ENCODE peak calls at places on chromosomes 11 and 22, in seven cellular contexts. C is thyroid gland, K is pancreas, F is osteoblast, J is left lung, B is mesenchymal stem cell, P is kidney. E is an unnamed sample.

GRCh38 chr11:61539958-61540357 is 31.4 kb downstream of the LRRC10B start:
- DNase-seq in C (no peak), K (no peak), F (peak; percentile 83), J (peak; percentile 34), B (no peak), P (no peak), E (no peak)

GRCh38 chr11:130478204-130478701 is 29.8 kb downstream of the ADAMTS15 start:
- DNase-seq in C (peak; percentile 73), K (peak; percentile 22), F (peak; percentile 99), J (no peak), B (peak; percentile 96), P (peak; percentile 93), E (no peak)

GRCh38 chr11:2142762-2143202 is 3.6 kb upstream of the IGF2 start:
- DNase-seq in C (no peak), K (no peak), F (peak; percentile 97), J (peak; percentile 5), B (peak; percentile 66), P (no peak), E (peak; percentile 66)

GRCh38 chr11:69205929-69206612 is 50.3 kb downstream of the SMIM38 start:
- DNase-seq in C (no peak), K (no peak), F (peak; percentile 77), J (no peak), B (no peak), P (no peak), E (no peak)

GRCh38 chr11:9448576-9449352 is 12.0 kb upstream of the ZNF143 start:
- DNase-seq in C (no peak), K (no peak), F (no peak), J (peak; percentile 39), B (no peak), P (no peak), E (no peak)

GRCh38 chr11:14673824-14674432 is 30.3 kb downstream of the PDE3B start:
- DNase-seq in C (no peak), K (no peak), F (no peak), J (no peak), B (no peak), P (no peak), E (no peak)

GRCh38 chr11:6483015-6483414 is 1.7 kb downstream of the TIMM10B start:
- DNase-seq in C (no peak), K (no peak), F (no peak), J (no peak), B (no peak), P (no peak), E (no peak)

GRCh38 chr11:43988040-43988793 is 45.8 kb downstream of the C11orf96 start:
- DNase-seq in C (no peak), K (no peak), F (peak; percentile 61), J (no peak), B (peak; percentile 48), P (no peak), E (no peak)

GRCh38 chr22:48053973-48054372 is 1291.5 kb downstream of the TBC1D22A start:
- DNase-seq in C (no peak), K (no peak), F (peak; percentile 62), J (no peak), B (no peak), P (no peak), E (no peak)

GRCh38 chr11:69447786-69448185 is 33.7 kb upstream of the LINC01488 start:
- DNase-seq in C (peak; percentile 98), K (no peak), F (peak; percentile 86), J (peak; percentile 84), B (peak; percentile 38), P (peak; percentile 91), E (peak; percentile 13)

GRCh38 chr11:96052921-96053631 is 129.2 kb upstream of the MTMR2 start:
- DNase-seq in C (no peak), K (no peak), F (no peak), J (no peak), B (peak; percentile 79), P (no peak), E (no peak)

GRCh38 chr11:112293614-112294013 is 33.0 kb upstream of the PLET1 start:
- DNase-seq in C (no peak), K (no peak), F (no peak), J (no peak), B (no peak), P (no peak), E (no peak)

GRCh38 chr11:36326524-36327419 is 30.7 kb downstream of the PRR5L start:
- DNase-seq in C (no peak), K (no peak), F (no peak), J (no peak), B (no peak), P (no peak), E (no peak)

GRCh38 chr11:12201016-12201985 is 90.9 kb downstream of the MICAL2 start:
- DNase-seq in C (peak; percentile 17), K (no peak), F (no peak), J (no peak), B (peak; percentile 94), P (peak; percentile 79), E (no peak)

GRCh38 chr11:33630936-33631748 is 69.5 kb downstream of the C11orf91 start:
- DNase-seq in C (no peak), K (no peak), F (no peak), J (no peak), B (no peak), P (no peak), E (peak; percentile 92)

GRCh38 chr11:65801153-65801987 is 14.5 kb downstream of the OVOL1 start:
- DNase-seq in C (no peak), K (no peak), F (peak; percentile 71), J (no peak), B (no peak), P (no peak), E (no peak)

GRCh38 chr11:2518112-2518982 is 73.5 kb downstream of the KCNQ1 start:
- DNase-seq in C (peak; percentile 1), K (peak; percentile 1), F (peak; percentile 91), J (peak; percentile 73), B (no peak), P (peak; percentile 45), E (no peak)

GRCh38 chr11:62558669-62559068 is 12.1 kb upstream of the AHNAK start:
- DNase-seq in C (no peak), K (no peak), F (peak; percentile 4), J (peak; percentile 32), B (no peak), P (peak; percentile 65), E (no peak)

GRCh38 chr11:62555464-62556092 is 9.0 kb upstream of the AHNAK start:
- DNase-seq in C (peak; percentile 36), K (no peak), F (peak; percentile 84), J (peak; percentile 78), B (no peak), P (peak; percentile 71), E (peak; percentile 1)

GRCh38 chr11:62554377-62554776 is 7.8 kb upstream of the AHNAK start:
- DNase-seq in C (no peak), K (no peak), F (no peak), J (no peak), B (no peak), P (peak; percentile 75), E (peak; percentile 16)

GRCh38 chr11:62556872-62557631 is 10.4 kb upstream of the AHNAK start:
- DNase-seq in C (no peak), K (no peak), F (peak; percentile 30), J (peak; percentile 11), B (no peak), P (peak; percentile 56), E (peak; percentile 46)

DNA sequence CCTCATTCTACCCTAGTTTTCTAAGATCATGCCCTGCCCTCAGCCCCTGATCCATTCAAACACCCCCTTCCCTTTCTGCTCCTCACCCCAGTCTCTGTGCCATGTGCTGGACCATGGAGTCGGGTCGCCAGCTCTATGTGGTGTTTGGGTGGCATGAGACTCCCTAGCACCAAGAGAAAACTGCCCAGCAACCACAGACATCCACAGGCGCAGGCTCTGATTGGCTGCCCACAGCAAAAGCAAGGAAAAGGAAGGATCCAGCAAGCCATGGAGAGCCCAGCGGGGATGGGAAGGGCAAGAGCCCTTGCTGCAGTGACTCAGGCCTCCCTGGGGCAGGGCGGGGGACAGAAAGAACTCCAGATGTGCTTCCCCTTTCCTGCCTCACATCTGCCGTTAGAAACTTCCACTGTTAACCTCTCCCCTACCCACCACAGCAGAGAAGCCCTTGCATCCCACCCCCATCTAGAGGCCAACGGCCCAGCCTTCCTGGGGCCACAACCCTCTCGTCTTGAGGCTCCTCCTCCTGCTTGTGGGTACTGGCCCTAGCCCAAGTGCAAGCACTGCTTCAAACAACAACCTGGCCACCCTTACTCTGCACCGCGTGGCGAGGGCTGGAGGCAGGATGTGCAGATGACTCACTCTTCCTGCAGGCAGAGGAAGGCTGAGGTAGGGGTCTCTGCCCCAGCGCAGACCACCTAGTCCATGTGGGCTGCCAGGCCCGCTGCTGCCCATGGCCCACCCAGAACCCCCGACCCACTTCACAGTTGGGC is 9.7 kb upstream of the AHNAK start:
- DNase-seq in C (peak; percentile 96), K (peak; percentile 61), F (peak; percentile 98), J (peak; percentile 93), B (peak; percentile 98), P (peak; percentile 97), E (peak; percentile 98)
- H3K4me1 ChIP-seq in C (peaks cover 69% of the 10 kb centered on the region), K (peaks cover 46% of the 10 kb centered on the region), F (peaks cover 76% of the 10 kb centered on the region), J (peaks cover 62% of the 10 kb centered on the region), B (peaks cover 64% of the 10 kb centered on the region), P (peaks cover 51% of the 10 kb centered on the region), E (peaks cover 60% of the 10 kb centered on the region)

GRCh38 chr11:73170140-73170539 is 28.0 kb upstream of the FCHSD2 start:
- DNase-seq in C (peak; percentile 9), K (no peak), F (no peak), J (no peak), B (no peak), P (no peak), E (no peak)
- H3K4me1 ChIP-seq in C (no peaks in the 10 kb centered on the region), K (no peaks in the 10 kb centered on the region), F (peaks cover 1% of the 10 kb centered on the region), J (no peaks in the 10 kb centered on the region), B (peaks cover 2% of the 10 kb centered on the region), P (no peaks in the 10 kb centered on the region), E (no peaks in the 10 kb centered on the region)

DNA sequence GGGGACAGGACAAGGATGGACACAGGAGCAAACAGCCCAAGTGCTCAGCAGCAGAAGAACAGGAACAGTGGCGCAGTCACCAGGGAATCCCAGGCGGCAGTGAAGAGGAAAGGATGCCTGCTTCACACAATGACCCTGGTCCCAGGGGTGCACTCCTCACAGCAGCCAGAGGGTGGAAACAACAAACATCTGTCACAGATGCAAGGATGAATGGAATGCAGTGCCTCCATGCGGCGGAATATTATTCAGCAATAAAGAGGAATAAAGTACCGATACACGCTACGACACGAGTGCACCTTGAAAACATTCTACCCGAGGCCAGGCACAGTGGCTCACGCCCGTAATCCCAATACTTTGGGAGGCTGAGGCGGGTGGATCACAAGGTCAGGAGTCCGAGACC is 12.7 kb downstream of the CSNK1E start:
- DNase-seq in C (no peak), K (no peak), F (peak; percentile 86), J (no peak), B (peak; percentile 37), P (no peak), E (no peak)
- H3K4me1 ChIP-seq in C (peaks cover 51% of the 10 kb centered on the region), K (peaks cover 14% of the 10 kb centered on the region), F (peaks cover 21% of the 10 kb centered on the region), J (peaks cover 17% of the 10 kb centered on the region), B (peaks cover 39% of the 10 kb centered on the region), P (peaks cover 27% of the 10 kb centered on the region), E (peaks cover 26% of the 10 kb centered on the region)

DNA sequence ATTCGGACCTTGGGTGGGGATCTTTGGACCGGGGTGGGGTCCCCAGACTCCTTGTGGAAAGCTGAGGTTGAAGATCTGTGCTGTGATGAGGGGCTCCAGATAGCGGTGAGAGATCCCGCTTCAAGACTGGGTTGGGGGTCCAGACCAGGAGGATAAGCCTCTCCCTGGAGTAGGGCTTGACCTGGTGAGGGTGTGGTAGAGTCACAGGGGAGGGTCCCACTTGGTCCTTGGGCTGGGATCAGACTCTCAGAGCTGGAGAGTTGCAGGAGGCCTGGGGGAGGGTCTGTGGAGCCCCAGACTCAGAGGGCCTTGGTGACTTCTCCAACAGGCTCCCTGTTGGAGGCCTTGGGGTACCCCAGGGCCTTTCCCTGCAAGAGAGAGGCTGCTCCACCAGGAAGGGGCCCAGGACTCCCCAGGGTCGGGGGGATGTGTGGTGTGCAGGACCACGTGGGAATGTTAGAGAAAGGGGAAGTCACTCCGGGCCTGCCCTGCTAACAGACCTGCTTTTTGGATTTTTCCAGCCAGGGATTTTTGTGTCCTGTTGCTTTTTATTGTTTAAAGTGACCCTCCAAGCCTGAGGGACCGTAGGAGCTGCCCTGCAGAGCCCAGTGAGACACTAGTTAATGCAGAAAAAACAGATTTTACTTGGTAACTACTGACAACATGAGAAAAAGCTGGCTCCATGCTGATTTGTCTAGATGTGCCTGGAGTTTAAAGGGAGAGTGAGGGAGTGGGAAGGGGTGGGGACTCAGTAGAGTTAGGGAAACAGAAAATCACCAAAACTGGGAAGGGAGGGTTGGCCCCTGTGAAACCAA is 660 bp upstream of the TXNRD2 start:
- DNase-seq in C (peak; percentile 48), K (peak; percentile 18), F (peak; percentile 98), J (peak; percentile 79), B (peak; percentile 68), P (peak; percentile 74), E (no peak)
- H3K4me1 ChIP-seq in C (peaks cover 30% of the 10 kb centered on the region), K (peaks cover 14% of the 10 kb centered on the region), F (peaks cover 38% of the 10 kb centered on the region), J (peaks cover 17% of the 10 kb centered on the region), B (peaks cover 26% of the 10 kb centered on the region), P (peaks cover 12% of the 10 kb centered on the region), E (peaks cover 6% of the 10 kb centered on the region)

E was measured in foreskin keratinocyte.